ENCODE peak calls at places on chromosomes 13 and 19, in nine cellular contexts. X is bronchial epithelial cell; J is fibroblast of lung; C is choroid plexus epithelial cell; R is AG04450; D is BJ; N is heart right ventricle; M is HL-60; I is CD8-positive, alpha-beta T cell. S is an unnamed sample.

GRCh38 chr19:58003153-58003828 is 671 bp upstream of the ZNF606 start:
- DNase-seq in M (no peak), R (no peak), N (peak; percentile 10), I (no peak), D (no peak), J (peak; percentile 42), X (peak; percentile 12), C (peak; percentile 35), S (no peak)

GRCh38 chr19:49560358-49560900 is 19.9 kb downstream of the NOSIP start:
- DNase-seq in D (no peak), M (peak; percentile 26), J (no peak), R (no peak), X (no peak), C (no peak), N (peak; percentile 45), I (no peak), S (no peak)

GRCh38 chr19:6677924-6678689 is 8.1 kb upstream of the TNFSF14 start:
- DNase-seq in C (peak; percentile 6), R (no peak), I (no peak), D (no peak), J (no peak), M (no peak), N (no peak), X (no peak), S (no peak)

GRCh38 chr13:53788286-53788685 is 759.7 kb downstream of the OLFM4 start:
- DNase-seq in N (no peak), D (no peak), X (no peak), M (no peak), R (no peak), J (no peak), C (no peak), I (no peak), S (no peak)

GRCh38 chr13:112981361-112981905 is 12.4 kb downstream of the MCF2L start:
- DNase-seq in X (no peak), D (no peak), J (no peak), I (no peak), C (no peak), N (no peak), M (no peak), R (no peak), S (no peak)

GRCh38 chr13:75871059-75871458 is 234.9 kb downstream of the LMO7 start:
- DNase-seq in C (no peak), X (no peak), R (no peak), N (no peak), D (no peak), I (no peak), J (no peak), M (no peak), S (no peak)

GRCh38 chr19:57363734-57364181 is 407 bp downstream of the TRAPPC2B start:
- DNase-seq in X (no peak), N (no peak), I (no peak), J (no peak), C (peak; percentile 28), M (no peak), D (no peak), R (no peak), S (no peak)

GRCh38 chr13:85618514-85618913 is 180.7 kb downstream of the SLITRK6 start:
- DNase-seq in C (no peak), D (no peak), J (no peak), M (no peak), I (no peak), N (no peak), X (no peak), R (no peak), S (no peak)

GRCh38 chr19:2132731-2133490 is 18.5 kb downstream of the AP3D1 start:
- DNase-seq in C (no peak), I (no peak), D (no peak), J (no peak), X (no peak), R (no peak), N (no peak), M (no peak), S (no peak)

GRCh38 chr19:35314031-35314430 is 15.0 kb upstream of the CD22 start:
- DNase-seq in C (no peak), R (no peak), X (no peak), D (no peak), I (no peak), J (no peak), N (no peak), M (no peak), S (no peak)

GRCh38 chr19:48403606-48404005 is 10.1 kb downstream of the GRIN2D start:
- DNase-seq in D (no peak), X (peak; percentile 66), J (peak; percentile 67), N (peak; percentile 69), R (no peak), I (no peak), M (peak; percentile 79), C (peak; percentile 85), S (no peak)

GRCh38 chr13:23450340-23451046 is 17.0 kb upstream of the SACS start:
- DNase-seq in D (no peak), C (no peak), I (no peak), M (no peak), R (no peak), J (no peak), X (no peak), N (no peak), S (no peak)

GRCh38 chr13:110880627-110881026 is 34.2 kb downstream of the ANKRD10 start:
- DNase-seq in M (no peak), N (no peak), R (no peak), X (no peak), I (no peak), C (no peak), J (no peak), D (no peak), S (no peak)

GRCh38 chr19:16397791-16398529 is 73.3 kb downstream of the KLF2 start:
- DNase-seq in N (no peak), M (no peak), X (no peak), I (no peak), D (no peak), J (no peak), R (no peak), C (no peak), S (no peak)

GRCh38 chr19:16446108-16447014 is 25.4 kb downstream of the EPS15L1 start:
- DNase-seq in C (peak; percentile 82), N (no peak), J (no peak), X (no peak), D (no peak), M (peak; percentile 24), R (no peak), I (no peak), S (no peak)

GRCh38 chr13:92384410-92384809 is 842.2 kb upstream of the GPC6 start:
- DNase-seq in R (no peak), J (no peak), D (no peak), M (no peak), I (no peak), C (no peak), N (no peak), X (no peak), S (no peak)

GRCh38 chr13:109412232-109412935 is 374.0 kb downstream of the IRS2 start:
- DNase-seq in N (peak; percentile 57), J (peak; percentile 36), X (no peak), D (no peak), M (peak; percentile 93), R (no peak), I (no peak), C (peak; percentile 81), S (peak; percentile 69)

DNA sequence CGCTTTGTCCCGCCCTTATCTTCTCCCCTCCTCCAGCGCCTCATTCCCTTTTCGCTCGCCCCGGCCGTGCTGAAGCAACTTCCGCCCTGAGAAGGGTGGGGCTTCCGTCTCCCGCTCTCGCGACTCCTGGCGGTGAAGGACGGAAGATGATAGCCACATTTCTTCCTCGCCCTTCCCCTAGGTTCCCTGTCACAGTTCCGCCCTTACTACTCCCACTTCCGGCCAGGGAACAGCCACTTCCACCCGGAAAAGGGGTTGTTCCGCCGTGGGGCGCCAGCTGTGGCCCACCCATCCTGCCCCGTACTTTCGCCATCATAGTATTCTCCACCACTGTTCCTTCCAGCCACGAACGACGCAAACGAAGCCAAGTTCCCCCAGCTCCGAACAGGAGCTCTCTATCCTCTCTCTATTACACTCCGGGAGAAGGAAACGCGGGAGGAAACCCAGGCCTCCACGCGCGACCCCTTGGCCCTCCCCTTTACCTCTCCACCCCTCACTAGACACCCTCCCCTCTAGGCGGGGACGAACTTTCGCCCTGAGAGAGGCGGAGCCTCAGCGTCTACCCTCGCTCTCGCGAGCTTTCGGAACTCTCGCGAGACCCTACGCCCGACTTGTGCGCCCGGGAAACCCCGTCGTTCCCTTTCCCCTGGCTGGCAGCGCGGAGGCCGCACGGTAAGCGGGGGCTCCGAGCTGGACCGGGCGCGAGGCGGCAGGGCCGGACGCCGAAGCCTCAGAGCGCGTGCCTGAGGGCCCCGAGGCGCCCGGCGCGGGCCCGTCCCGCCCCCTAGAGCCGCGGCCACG is at the start of gene RPS19:
- DNase-seq in D (peak; percentile 95), C (peak; percentile 99), X (peak; percentile 95), J (peak; percentile 99), M (peak; percentile 99), I (peak; percentile 96), N (peak; percentile 99), R (peak; percentile 96), S (peak; percentile 91)
- TF ChIP-seq CTCF in D (peak; percentile 65), C (peak; percentile 62), X (peak; percentile 68), J (peak; percentile 65), M (peak; percentile 44), I (peak; percentile 82), N (peak; percentile 65), R (peak; percentile 64), S (peak; percentile 52)

DNA sequence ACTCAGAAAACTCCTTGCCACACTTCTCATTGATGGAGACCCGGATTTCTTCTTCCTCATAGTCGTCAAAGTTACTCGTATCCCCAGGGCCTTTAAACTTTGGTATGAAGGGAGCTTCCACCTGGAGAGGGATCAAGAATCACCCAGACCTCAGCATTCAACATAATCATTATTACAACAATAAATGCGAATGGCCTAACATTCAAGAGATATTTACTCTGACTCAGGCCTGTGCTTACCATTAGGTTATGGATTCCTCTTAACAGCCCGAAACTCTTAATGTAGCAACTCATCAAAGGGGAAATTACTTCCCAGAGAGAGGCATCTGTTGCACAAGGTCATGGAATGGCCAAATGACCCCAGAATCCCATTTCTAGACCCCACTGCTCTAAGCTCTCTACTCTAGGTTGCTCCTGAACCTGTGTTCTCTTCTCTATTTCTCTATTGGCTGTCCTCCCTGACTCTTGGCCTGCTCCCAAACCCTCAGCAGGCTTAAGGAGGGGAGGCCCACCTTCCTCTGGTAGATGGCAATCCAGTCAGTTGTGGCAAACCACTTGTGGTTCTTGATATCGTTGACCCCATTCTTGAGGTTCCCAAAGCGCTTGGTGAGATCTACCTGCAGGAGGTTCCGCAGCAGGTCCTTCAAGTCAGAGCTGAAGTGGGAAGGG is 2.7 kb upstream of the SAMD1 start:
- DNase-seq in J (no peak), X (no peak), N (no peak), R (no peak), C (no peak), M (no peak), D (no peak), I (no peak), S (no peak)
- H3K4me3 ChIP-seq in J (no peak overlapping the region), X (no peak overlapping the region), N (no peak overlapping the region), R (no peak overlapping the region), C (no peak overlapping the region), M (no peak overlapping the region), D (no peak overlapping the region), I (no peak overlapping the region), S (no peak overlapping the region)

GRCh38 chr13:26221721-26222522 is at the start of gene RNF6:
- DNase-seq in C (peak; percentile 100), X (peak; percentile 96), R (peak; percentile 98), J (peak; percentile 99), N (peak; percentile 97), M (peak; percentile 98), D (peak; percentile 95), I (peak; percentile 74), S (peak; percentile 98)
- TF ChIP-seq CTCF in C (no peak), X (peak; percentile 23), R (no peak), J (no peak), N (no peak), M (no peak), D (peak; percentile 16), I (no peak), S (no peak)

GRCh38 chr19:289651-290538 is 1.3 kb downstream of the PLPP2 start:
- DNase-seq in D (no peak), R (no peak), N (no peak), M (no peak), J (no peak), I (no peak), X (peak; percentile 92), C (peak; percentile 67), S (peak; percentile 48)
- H3K4me3 ChIP-seq in D (peak overlapping the region; percentile 57), R (peak overlapping the region; percentile 59), N (peak overlapping the region; percentile 36), M (no peak overlapping the region), J (peak overlapping the region; percentile 48), I (no peak overlapping the region), X (peak overlapping the region; percentile 66), C (peak overlapping the region; percentile 57), S (peak overlapping the region; percentile 55)

S was measured in retinal pigment epithelial cell.